ENCODE peak calls at places on chromosomes 7 and 10, in seven cellular contexts. One of them, this sample, is unnamed.
A peak's percentile ranks its signal among the peaks of the same experiment; 100 is the strongest.

GRCh38 chr7:131570401-131570800 is 14.0 kb upstream of the PODXL start:
- DNase-seq in NCI-H460: no peak
- DNase-seq in left ventricle myocardium superior: no peak
- DNase-seq in GOT3: no peak
- DNase-seq in aorta: no peak
- DNase-seq in T follicular helper cell: no peak
- DNase-seq in NCI-H2081: no peak
- DNase-seq in this sample: no peak

GRCh38 chr7:138864667-138865066 is 66.7 kb upstream of the ATP6V0A4 start:
- DNase-seq in GOT3: no peak
- DNase-seq in NCI-H2081: no peak
- DNase-seq in T follicular helper cell: no peak
- DNase-seq in NCI-H460: peak; percentile 63
- DNase-seq in aorta: no peak
- DNase-seq in left ventricle myocardium superior: no peak
- DNase-seq in this sample: no peak

GRCh38 chr7:56079450-56080185 is 13.1 kb downstream of the PHKG1 start:
- DNase-seq in left ventricle myocardium superior: peak; percentile 92
- DNase-seq in NCI-H460: no peak
- DNase-seq in T follicular helper cell: no peak
- DNase-seq in NCI-H2081: peak; percentile 96
- DNase-seq in aorta: peak; percentile 92
- DNase-seq in GOT3: no peak
- DNase-seq in this sample: peak; percentile 94

GRCh38 chr7:34317039-34317438 is 341.0 kb upstream of the NPSR1 start:
- DNase-seq in T follicular helper cell: no peak
- DNase-seq in aorta: no peak
- DNase-seq in GOT3: no peak
- DNase-seq in NCI-H2081: no peak
- DNase-seq in NCI-H460: no peak
- DNase-seq in left ventricle myocardium superior: no peak
- DNase-seq in this sample: no peak

GRCh38 chr10:107986571-107986970 is 822.1 kb upstream of the SORCS1 start:
- DNase-seq in T follicular helper cell: no peak
- DNase-seq in NCI-H2081: no peak
- DNase-seq in aorta: no peak
- DNase-seq in left ventricle myocardium superior: no peak
- DNase-seq in GOT3: no peak
- DNase-seq in NCI-H460: no peak
- DNase-seq in this sample: no peak

GRCh38 chr10:930415-931325 is 835 bp downstream of the LARP4B start:
- DNase-seq in NCI-H460: peak; percentile 12
- DNase-seq in NCI-H2081: no peak
- DNase-seq in GOT3: no peak
- DNase-seq in left ventricle myocardium superior: peak; percentile 57
- DNase-seq in T follicular helper cell: peak; percentile 5
- DNase-seq in aorta: peak; percentile 79
- DNase-seq in this sample: peak; percentile 84

GRCh38 chr10:26870766-26871165 is 10.0 kb upstream of the ABI1 start:
- DNase-seq in GOT3: no peak
- DNase-seq in left ventricle myocardium superior: no peak
- DNase-seq in NCI-H460: no peak
- DNase-seq in T follicular helper cell: no peak
- DNase-seq in NCI-H2081: no peak
- DNase-seq in aorta: no peak
- DNase-seq in this sample: no peak

GRCh38 chr7:8719102-8719501 is 285.7 kb downstream of the NXPH1 start:
- DNase-seq in NCI-H460: no peak
- DNase-seq in left ventricle myocardium superior: no peak
- DNase-seq in T follicular helper cell: no peak
- DNase-seq in NCI-H2081: peak; percentile 40
- DNase-seq in aorta: no peak
- DNase-seq in GOT3: no peak
- DNase-seq in this sample: no peak

GRCh38 chr7:82443044-82443800 is at the start of gene CACNA2D1:
- DNase-seq in GOT3: no peak
- DNase-seq in NCI-H460: peak; percentile 3
- DNase-seq in NCI-H2081: peak; percentile 82
- DNase-seq in aorta: peak; percentile 84
- DNase-seq in T follicular helper cell: no peak
- DNase-seq in left ventricle myocardium superior: peak; percentile 72
- DNase-seq in this sample: peak; percentile 78

GRCh38 chr7:27487509-27487908 is 175.2 kb downstream of the HIBADH start:
- DNase-seq in GOT3: no peak
- DNase-seq in aorta: no peak
- DNase-seq in left ventricle myocardium superior: no peak
- DNase-seq in NCI-H460: no peak
- DNase-seq in NCI-H2081: no peak
- DNase-seq in T follicular helper cell: no peak
- DNase-seq in this sample: no peak

GRCh38 chr7:121446526-121446925 is 50.4 kb upstream of the FAM3C start:
- DNase-seq in aorta: no peak
- DNase-seq in NCI-H460: no peak
- DNase-seq in left ventricle myocardium superior: no peak
- DNase-seq in GOT3: no peak
- DNase-seq in NCI-H2081: no peak
- DNase-seq in T follicular helper cell: no peak
- DNase-seq in this sample: no peak

GRCh38 chr10:12564173-12564572 is 214.8 kb downstream of the CAMK1D start:
- DNase-seq in T follicular helper cell: no peak
- DNase-seq in NCI-H2081: no peak
- DNase-seq in aorta: no peak
- DNase-seq in NCI-H460: no peak
- DNase-seq in GOT3: no peak
- DNase-seq in left ventricle myocardium superior: no peak
- DNase-seq in this sample: no peak